ENCODE peak calls at places on chromosomes 13 and 19, in five cellular contexts. Z is AG04450, Q is lower lobe of right lung, M is tibial artery, G is hepatocyte. L is an unnamed sample.

GRCh38 chr19:16088985-16089846 is 12.9 kb downstream of the TPM4 start:
- DNase-seq in Z (no peak), Q (no peak), M (no peak), G (no peak), L (no peak)

GRCh38 chr19:35742121-35742724 is at the start of gene IGFLR1:
- DNase-seq in Z (no peak), Q (no peak), M (no peak), G (no peak), L (no peak)

GRCh38 chr13:102901615-102902305 is 55.9 kb downstream of the ERCC5 start:
- DNase-seq in Z (no peak), Q (no peak), M (no peak), G (no peak), L (no peak)

GRCh38 chr19:31253816-31254551 is 95.3 kb downstream of the TSHZ3 start:
- DNase-seq in Z (peak), Q (no peak), M (no peak), G (peak), L (no peak)

GRCh38 chr19:49106648-49107135 is 7.5 kb upstream of the LIN7B start:
- DNase-seq in Z (no peak), Q (peak), M (no peak), G (peak), L (peak)

GRCh38 chr13:99237981-99238662 is 20.1 kb downstream of the GPR18 start:
- DNase-seq in Z (no peak), Q (no peak), M (no peak), G (no peak), L (no peak)

GRCh38 chr19:49502866-49503581 is 6.8 kb downstream of the RPS11 start:
- DNase-seq in Z (peak), Q (peak), M (peak), G (peak), L (no peak)

GRCh38 chr19:36081385-36081784 is 26.7 kb downstream of the WDR62 start:
- DNase-seq in Z (no peak), Q (no peak), M (no peak), G (no peak), L (no peak)

GRCh38 chr13:34776390-34776981 is 165.6 kb upstream of the NBEA start:
- DNase-seq in Z (no peak), Q (no peak), M (no peak), G (no peak), L (no peak)

GRCh38 chr19:5539431-5539833 is 28.3 kb downstream of the TINCR start:
- DNase-seq in Z (no peak), Q (no peak), M (no peak), G (no peak), L (no peak)

GRCh38 chr13:51785592-51786424 is 18.2 kb downstream of the DHRS12 start:
- DNase-seq in Z (no peak), Q (no peak), M (peak), G (peak), L (no peak)

GRCh38 chr13:43786766-43787517 is at the start of gene ENOX1:
- DNase-seq in Z (peak), Q (peak), M (peak), G (peak), L (peak)

GRCh38 chr13:75308222-75308621 is 173.7 kb downstream of the TBC1D4 start:
- DNase-seq in Z (no peak), Q (no peak), M (no peak), G (no peak), L (no peak)

GRCh38 chr13:109666656-109667448 is 119.5 kb downstream of the IRS2 start:
- DNase-seq in Z (no peak), Q (no peak), M (no peak), G (no peak), L (no peak)

GRCh38 chr13:23671902-23672301 is 101.7 kb downstream of the TNFRSF19 start:
- DNase-seq in Z (peak), Q (no peak), M (no peak), G (no peak), L (no peak)

GRCh38 chr13:41546372-41547252 is 89.3 kb downstream of the RGCC start:
- DNase-seq in Z (peak), Q (no peak), M (no peak), G (no peak), L (no peak)

GRCh38 chr19:32368781-32369180 is 23.4 kb downstream of the ZNF507 start:
- DNase-seq in Z (no peak), Q (no peak), M (no peak), G (no peak), L (no peak)

GRCh38 chr19:35266904-35267817 is 1.6 kb upstream of the USF2 start:
- DNase-seq in Z (no peak), Q (peak), M (no peak), G (peak), L (peak)

GRCh38 chr19:45558399-45558878 is 26.2 kb downstream of the OPA3 start:
- DNase-seq in Z (no peak), Q (peak), M (no peak), G (peak), L (no peak)

GRCh38 chr19:8566855-8567254 is 10.4 kb downstream of the MYO1F start:
- DNase-seq in Z (no peak), Q (no peak), M (no peak), G (no peak), L (no peak)

GRCh38 chr19:42420055-42420544 is 7.1 kb downstream of the LIPE start:
- DNase-seq in Z (no peak), Q (peak), M (no peak), G (peak), L (peak)

GRCh38 chr13:45501175-45501526 is 36.4 kb downstream of the COG3 start:
- DNase-seq in Z (no peak), Q (no peak), M (no peak), G (no peak), L (no peak)

GRCh38 chr13:20869540-20869939 is 33.0 kb downstream of the XPO4 start:
- DNase-seq in Z (no peak), Q (no peak), M (no peak), G (no peak), L (no peak)

GRCh38 chr13:93776936-93777335 is 550.3 kb downstream of the GPC6 start:
- DNase-seq in Z (peak), Q (no peak), M (no peak), G (no peak), L (no peak)

GRCh38 chr13:31372454-31372853 is 172.7 kb downstream of the B3GLCT start:
- DNase-seq in Z (no peak), Q (no peak), M (no peak), G (no peak), L (no peak)

GRCh38 chr13:35566340-35566739 is 89.9 kb upstream of the MAB21L1 start:
- DNase-seq in Z (no peak), Q (no peak), M (no peak), G (no peak), L (no peak)

GRCh38 chr19:14370169-14370998 is 10.9 kb upstream of the ADGRE5 start:
- DNase-seq in Z (no peak), Q (peak), M (no peak), G (no peak), L (no peak)

GRCh38 chr13:99197257-99197651 is 3.4 kb upstream of the UBAC2 start:
- DNase-seq in Z (no peak), Q (no peak), M (no peak), G (no peak), L (no peak)

GRCh38 chr13:85013006-85013405 is 786.2 kb downstream of the SLITRK6 start:
- DNase-seq in Z (no peak), Q (no peak), M (no peak), G (no peak), L (no peak)

GRCh38 chr13:29849071-29849541 is 1.3 kb downstream of the UBL3 start:
- DNase-seq in Z (no peak), Q (no peak), M (peak), G (peak), L (no peak)

DNA sequence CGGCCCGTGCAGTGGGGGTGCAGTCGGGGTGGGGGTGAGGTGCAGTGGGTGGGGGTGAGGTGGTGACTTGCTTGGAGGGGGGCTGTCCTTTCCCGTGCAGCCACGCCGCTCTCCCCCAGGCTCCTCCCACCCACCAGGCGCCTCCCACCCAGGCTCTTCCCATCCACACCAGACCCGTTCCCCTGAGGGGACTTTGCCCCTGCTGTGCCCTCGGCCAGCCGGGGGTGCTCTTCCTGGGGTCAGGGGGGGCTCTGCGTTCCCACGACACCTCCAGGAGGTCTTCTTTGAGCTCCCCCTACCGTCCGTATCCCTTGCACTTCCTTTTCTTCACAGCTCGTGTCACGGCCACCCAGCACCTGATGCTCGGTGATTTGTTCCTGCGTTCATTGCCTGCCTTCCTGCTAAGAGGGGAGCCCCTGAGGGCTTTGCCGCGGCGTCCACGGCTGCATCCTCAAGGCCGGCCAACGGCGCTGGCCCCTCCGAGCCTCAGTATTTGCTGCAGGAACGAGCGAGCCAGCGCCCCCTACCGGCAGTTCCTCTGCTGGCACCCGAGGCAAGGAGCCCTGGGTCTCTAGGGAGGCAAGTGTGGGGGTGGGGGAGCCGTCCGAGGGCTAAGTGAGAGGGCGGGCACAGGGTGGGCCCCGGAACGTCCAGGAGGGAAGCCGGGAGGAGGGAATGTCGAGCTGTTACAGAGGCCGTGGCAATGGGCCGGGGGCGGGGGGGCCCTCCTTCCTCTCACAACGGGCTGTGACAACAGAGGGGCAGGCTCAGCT is 11.8 kb downstream of the LRRC4B start:
- DNase-seq in Z (peak), Q (peak), M (peak), G (peak), L (peak)
- TF ChIP-seq CTCF in Z (peak), Q (peak), M (peak), G (peak), L (peak)

GRCh38 chr19:10471909-10472308 is 31.2 kb downstream of the KEAP1 start:
- DNase-seq in Z (no peak), Q (no peak), M (no peak), G (peak), L (no peak)
- TF ChIP-seq CTCF in Z (peak), Q (peak), M (no peak), G (peak), L (peak)

GRCh38 chr19:46571495-46571894 is 29.6 kb upstream of the CALM3 start:
- DNase-seq in Z (no peak), Q (no peak), M (no peak), G (peak), L (no peak)
- TF ChIP-seq CTCF in Z (peak), Q (no peak), M (no peak), G (no peak), L (no peak)

GRCh38 chr19:1064661-1065605 is 2.0 kb upstream of the ARHGAP45 start:
- DNase-seq in Z (no peak), Q (peak), M (peak), G (peak), L (peak)
- TF ChIP-seq CTCF in Z (peak), Q (peak), M (peak), G (peak), L (peak)

GRCh38 chr19:58217607-58218391 is 10.9 kb upstream of the ZNF544 start:
- DNase-seq in Z (no peak), Q (no peak), M (no peak), G (no peak), L (no peak)

GRCh38 chr19:58217069-58217481 is 11.6 kb upstream of the ZNF544 start:
- DNase-seq in Z (no peak), Q (no peak), M (no peak), G (no peak), L (no peak)

GRCh38 chr19:58213075-58213369 is 15.7 kb upstream of the ZNF544 start:
- DNase-seq in Z (no peak), Q (no peak), M (no peak), G (no peak), L (no peak)

DNA sequence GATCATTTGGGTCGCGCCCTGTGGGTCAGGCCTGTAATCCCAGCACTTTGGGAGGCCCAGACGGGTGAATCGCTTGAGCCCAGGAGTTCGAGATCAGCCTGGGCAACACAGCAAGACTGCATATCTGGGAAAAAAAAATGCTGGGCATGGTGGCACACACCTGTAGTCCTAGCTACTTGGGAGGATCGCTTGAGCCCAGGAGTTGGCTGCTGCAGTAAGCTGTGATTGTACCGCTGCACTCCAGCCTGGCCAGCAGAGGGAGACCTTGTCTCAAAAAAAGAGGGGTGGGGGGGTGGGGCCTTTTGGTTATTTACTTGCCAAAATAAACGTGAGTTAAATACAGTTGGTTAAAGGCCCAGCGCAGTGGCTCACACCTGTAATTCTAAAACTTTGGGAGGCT is 9.8 kb upstream of the ZNF544 start:
- DNase-seq in Z (no peak), Q (no peak), M (no peak), G (no peak), L (no peak)
- TF ChIP-seq CTCF in Z (no peak), Q (peak), M (no peak), G (peak), L (peak)

DNA sequence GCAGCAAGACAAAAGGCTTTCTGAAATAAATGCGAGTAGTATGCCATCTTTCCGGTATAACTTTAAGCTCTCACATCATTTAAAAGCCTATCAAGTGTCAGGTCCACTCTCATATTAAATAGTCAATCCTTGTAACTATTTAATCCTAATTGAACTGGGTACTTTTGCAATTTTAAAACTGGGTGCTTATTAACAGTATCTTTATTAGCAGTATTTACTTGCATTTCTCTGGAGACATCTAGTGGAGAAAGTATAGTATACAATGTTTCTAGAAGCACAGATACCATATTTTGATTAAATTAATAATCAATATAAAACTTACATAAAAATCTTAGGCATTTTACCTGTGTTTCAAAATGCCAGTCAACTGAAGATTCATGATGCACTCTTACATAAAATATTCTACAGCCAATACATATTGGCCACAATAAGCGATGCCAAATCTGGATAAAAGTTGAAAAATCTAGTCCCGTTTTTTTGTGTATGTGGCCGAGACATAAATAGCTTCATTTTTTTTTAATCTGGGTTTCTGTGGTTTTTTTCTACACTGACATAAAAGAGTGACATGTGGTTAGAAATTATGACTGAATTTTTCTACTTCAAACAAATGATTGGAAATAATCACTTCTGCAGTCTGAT is 4.3 kb upstream of the POSTN start:
- DNase-seq in Z (no peak), Q (no peak), M (no peak), G (peak), L (no peak)
- TF ChIP-seq CTCF in Z (peak), Q (peak), M (peak), G (peak), L (peak)

GRCh38 chr19:55777528-55777927 is 8.6 kb downstream of the RFPL4AL1 start:
- DNase-seq in Z (no peak), Q (no peak), M (no peak), G (no peak), L (no peak)
- TF ChIP-seq CTCF in Z (no peak), Q (no peak), M (no peak), G (no peak), L (no peak)

DNA sequence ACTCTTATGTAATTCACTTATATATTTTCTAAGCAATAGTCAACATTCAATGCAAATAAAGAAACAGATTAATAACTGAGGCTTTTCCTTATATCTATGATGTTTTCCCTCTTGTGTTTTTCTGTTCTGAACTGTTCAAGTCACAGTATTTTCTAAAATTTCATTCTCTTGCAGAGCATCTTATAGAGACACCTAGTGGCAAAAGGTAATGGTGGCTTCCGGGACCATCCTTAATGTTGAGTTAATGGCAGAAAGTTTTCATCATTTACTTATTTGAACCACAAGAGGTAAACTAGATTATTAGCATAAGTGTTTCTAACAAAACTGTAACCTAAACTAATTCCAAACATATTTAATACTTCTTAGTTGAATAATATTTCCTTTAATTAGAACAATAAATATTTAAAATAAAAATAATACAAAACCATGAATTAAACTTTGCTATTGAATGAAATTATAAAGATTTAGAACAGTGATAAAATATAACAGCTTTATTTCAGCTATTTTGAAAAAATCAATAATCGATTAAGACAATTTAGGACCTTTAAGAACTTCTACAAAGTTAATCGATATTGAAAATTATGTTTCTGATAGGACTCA is 1.7 kb upstream of the SLITRK5 start:
- DNase-seq in Z (no peak), Q (no peak), M (no peak), G (peak), L (no peak)
- TF ChIP-seq CTCF in Z (peak), Q (peak), M (no peak), G (peak), L (peak)

GRCh38 chr13:94988654-94989053 is 276.3 kb upstream of the SOX21 start:
- DNase-seq in Z (no peak), Q (no peak), M (no peak), G (no peak), L (no peak)
- TF ChIP-seq CTCF in Z (no peak), Q (no peak), M (no peak), G (no peak), L (no peak)

GRCh38 chr13:24861617-24862362 is 97.8 kb downstream of the RNF17 start:
- DNase-seq in Z (no peak), Q (no peak), M (no peak), G (no peak), L (no peak)

GRCh38 chr13:24866488-24866887 is 102.5 kb downstream of the RNF17 start:
- DNase-seq in Z (no peak), Q (no peak), M (no peak), G (no peak), L (no peak)

GRCh38 chr13:24863748-24864540 is 100.0 kb downstream of the RNF17 start:
- DNase-seq in Z (no peak), Q (no peak), M (no peak), G (no peak), L (no peak)

GRCh38 chr13:24864579-24864978 is 100.6 kb downstream of the RNF17 start:
- DNase-seq in Z (no peak), Q (no peak), M (no peak), G (no peak), L (no peak)

GRCh38 chr13:24865158-24865557 is 101.2 kb downstream of the RNF17 start:
- DNase-seq in Z (no peak), Q (no peak), M (no peak), G (no peak), L (no peak)
- TF ChIP-seq CTCF in Z (peak), Q (no peak), M (peak), G (peak), L (no peak)

L was measured in upper lobe of right lung.